ENCODE peak calls at places on chromosomes 12 and 14, in four cellular contexts. T is A549, B is WTC11, H is endothelial cell of umbilical vein. R is an unnamed sample.

GRCh38 chr14:73878436-73878835 is 8.2 kb upstream of the ZNF410 start:
- DNase-seq in H (no peak), T (no peak), B (no peak), R (no peak)

GRCh38 chr12:98909749-98910148 is 264.7 kb downstream of the APAF1 start:
- DNase-seq in T (no peak), B (peak; percentile 73), H (no peak), R (no peak)

GRCh38 chr14:61080591-61081010 is 99.6 kb downstream of the SLC38A6 start:
- DNase-seq in B (no peak), H (no peak), T (no peak), R (no peak)

GRCh38 chr14:68397371-68397779 is 395.5 kb downstream of the ZFP36L1 start:
- DNase-seq in B (no peak), H (no peak), T (no peak), R (peak; percentile 87)

GRCh38 chr14:102867826-102868580 is 54.5 kb upstream of the AMN start:
- DNase-seq in T (no peak), B (no peak), H (no peak), R (no peak)

GRCh38 chr14:90758959-90759358 is 57.3 kb downstream of the TTC7B start:
- DNase-seq in B (no peak), T (no peak), H (peak; percentile 45), R (peak; percentile 12)

GRCh38 chr12:113273053-113273725 is 51.9 kb downstream of the TPCN1 start:
- DNase-seq in T (no peak), B (no peak), H (no peak), R (no peak)

GRCh38 chr12:26651566-26652188 is 181.3 kb downstream of the ITPR2 start:
- DNase-seq in H (peak; percentile 75), T (peak; percentile 71), B (peak; percentile 75), R (peak; percentile 88)

GRCh38 chr12:113133036-113133435 is 2.5 kb downstream of the RASAL1 start:
- DNase-seq in T (no peak), B (no peak), H (no peak), R (peak; percentile 53)

GRCh38 chr12:53071591-53072551 is 7.3 kb downstream of the SPRYD3 start:
- DNase-seq in T (no peak), H (peak; percentile 35), B (no peak), R (no peak)

GRCh38 chr12:75722714-75723200 is 211.3 kb upstream of the KRR1 start:
- DNase-seq in T (peak; percentile 43), B (no peak), H (peak; percentile 95), R (peak; percentile 91)

GRCh38 chr12:111156304-111156703 is 212.6 kb downstream of the PHETA1 start:
- DNase-seq in T (no peak), B (no peak), H (no peak), R (no peak)

GRCh38 chr12:22415342-22416309 is 81.1 kb upstream of the ST8SIA1 start:
- DNase-seq in B (no peak), T (no peak), H (no peak), R (no peak)

GRCh38 chr14:35292770-35293561 is 784 bp downstream of the PSMA6 start:
- DNase-seq in H (no peak), T (no peak), B (no peak), R (no peak)

GRCh38 chr14:68886109-68886434 is 93.0 kb downstream of the ACTN1 start:
- DNase-seq in H (peak; percentile 24), T (no peak), B (no peak), R (no peak)

GRCh38 chr14:101849125-101849524 is 87.6 kb downstream of the PPP2R5C start:
- DNase-seq in H (no peak), B (no peak), T (no peak), R (no peak)

GRCh38 chr12:52231305-52232232 is 1.5 kb upstream of the KRT7 start:
- DNase-seq in B (no peak), T (no peak), H (no peak), R (no peak)

GRCh38 chr14:60515244-60515695 is 6.3 kb downstream of the SIX6 start:
- DNase-seq in T (no peak), B (no peak), H (no peak), R (no peak)

GRCh38 chr12:47707355-47707754 is 1.5 kb upstream of the RPAP3 start:
- DNase-seq in B (no peak), T (no peak), H (no peak), R (no peak)

GRCh38 chr12:131047789-131048610 is 94.3 kb downstream of the ADGRD1 start:
- DNase-seq in B (no peak), H (no peak), T (no peak), R (no peak)

GRCh38 chr14:34029921-34030334 is 79.1 kb upstream of the EGLN3 start:
- DNase-seq in H (no peak), T (no peak), B (peak; percentile 14), R (no peak)

GRCh38 chr14:103802353-103802752 is 45.0 kb downstream of the PPP1R13B start:
- DNase-seq in B (no peak), H (no peak), T (no peak), R (no peak)

GRCh38 chr14:101129750-101130149 is 226.2 kb upstream of the RTL1 start:
- DNase-seq in H (no peak), T (no peak), B (no peak), R (no peak)

GRCh38 chr12:121637231-121637914 is 11.0 kb downstream of the ORAI1 start:
- DNase-seq in H (no peak), B (no peak), T (no peak), R (peak; percentile 84)

GRCh38 chr12:95605087-95605486 is 53.8 kb upstream of the USP44 start:
- DNase-seq in T (no peak), H (peak; percentile 90), B (no peak), R (no peak)

GRCh38 chr12:95601626-95602025 is 50.4 kb upstream of the USP44 start:
- DNase-seq in H (no peak), B (no peak), T (no peak), R (no peak)

GRCh38 chr12:95607642-95608041 is 56.4 kb upstream of the USP44 start:
- DNase-seq in T (no peak), H (peak; percentile 92), B (no peak), R (no peak)

GRCh38 chr12:95608252-95609033 is 57.2 kb upstream of the USP44 start:
- DNase-seq in T (peak; percentile 46), B (peak; percentile 38), H (peak; percentile 91), R (no peak)

GRCh38 chr12:95605875-95606274 is 54.6 kb upstream of the USP44 start:
- DNase-seq in B (no peak), H (peak; percentile 97), T (no peak), R (no peak)
- TF ChIP-seq CTCF in B (no peak), H (no peak), T (no peak), R (no peak)

GRCh38 chr12:66751432-66752113 is 72.7 kb upstream of the GRIP1 start:
- DNase-seq in T (no peak), B (no peak), H (no peak), R (no peak)
- TF ChIP-seq MAX in T (no peak), B (no peak), H (no peak), R (no peak)

GRCh38 chr14:39988939-39989338 is 556.7 kb upstream of the FBXO33 start:
- DNase-seq in B (no peak), H (no peak), T (no peak), R (peak; percentile 54)
- TF ChIP-seq CTCF in B (no peak), H (no peak), T (peak; percentile 41), R (peak; percentile 27)

GRCh38 chr12:123928897-123929296 is 43.7 kb downstream of the CCDC92 start:
- DNase-seq in B (no peak), H (no peak), T (no peak), R (no peak)

GRCh38 chr12:123929869-123930583 is 42.6 kb downstream of the CCDC92 start:
- DNase-seq in H (no peak), B (no peak), T (no peak), R (no peak)

GRCh38 chr12:123931686-123932321 is 40.8 kb downstream of the CCDC92 start:
- DNase-seq in H (no peak), B (no peak), T (no peak), R (no peak)

GRCh38 chr12:123924539-123924938 is 48.1 kb downstream of the CCDC92 start:
- DNase-seq in B (no peak), H (no peak), T (no peak), R (no peak)

DNA sequence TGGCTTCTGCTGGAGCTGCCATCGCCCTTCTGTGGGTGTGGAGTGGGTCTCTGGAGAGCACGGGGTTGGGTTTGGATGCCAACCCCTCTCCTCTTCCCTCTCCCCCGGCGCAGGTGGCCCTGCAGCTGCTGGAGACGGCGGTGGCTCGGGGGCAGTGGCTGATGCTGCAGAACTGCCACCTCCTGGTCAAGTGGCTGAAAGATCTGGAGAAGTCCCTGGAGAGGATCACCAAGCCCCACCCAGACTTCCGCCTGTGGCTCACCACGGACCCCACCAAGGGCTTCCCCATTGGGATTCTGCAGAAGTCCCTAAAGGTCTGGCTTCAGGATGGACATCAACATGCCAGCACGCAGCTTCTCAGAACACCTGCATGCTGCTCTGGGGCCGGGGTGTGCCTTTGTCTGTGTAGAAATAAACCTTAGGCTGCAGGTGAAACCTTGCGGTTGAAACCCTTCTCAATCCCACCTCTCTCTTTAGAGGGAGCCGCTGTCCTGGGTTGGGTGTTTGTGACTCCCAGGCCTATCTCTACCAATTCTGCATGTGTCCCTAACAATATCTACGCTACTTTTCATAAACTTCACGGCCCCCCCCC is 44.3 kb downstream of the CCDC92 start:
- DNase-seq in B (no peak), H (no peak), T (no peak), R (peak; percentile 86)
- TF ChIP-seq MAX in B (no peak), H (no peak), T (no peak), R (no peak)

GRCh38 chr12:104825408-104825807 is 132.7 kb downstream of the SLC41A2 start:
- DNase-seq in H (no peak), T (no peak), B (peak; percentile 22), R (peak; percentile 44)
- TF ChIP-seq CTCF in H (peak; percentile 35), T (peak; percentile 16), B (no peak), R (peak; percentile 33)

GRCh38 chr12:10251669-10252068 is 39.0 kb downstream of the GABARAPL1 start:
- DNase-seq in B (no peak), T (no peak), H (no peak), R (no peak)

GRCh38 chr12:10252201-10252600 is 39.5 kb downstream of the GABARAPL1 start:
- DNase-seq in T (no peak), B (no peak), H (no peak), R (no peak)

DNA sequence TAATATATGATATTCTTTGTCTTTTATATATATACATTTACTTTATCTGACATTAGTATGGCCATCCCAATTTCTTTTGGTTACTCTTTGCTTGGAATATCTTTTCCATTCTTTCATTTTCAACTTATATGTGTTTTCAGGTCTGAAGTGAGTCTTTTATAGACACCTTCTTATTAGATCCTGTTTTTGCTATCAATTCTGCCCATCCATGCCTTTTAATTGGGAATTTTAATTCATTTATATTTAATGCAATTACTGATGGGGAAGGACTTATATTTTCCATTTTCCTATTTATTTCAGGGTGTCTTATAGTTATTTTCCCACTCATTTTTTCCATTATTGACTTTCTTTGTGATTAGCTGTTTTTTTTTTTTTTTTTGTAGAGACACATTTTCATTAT is 43.4 kb downstream of the GABARAPL1 start:
- DNase-seq in T (no peak), B (no peak), H (no peak), R (no peak)
- TF ChIP-seq MAX in T (no peak), B (no peak), H (no peak), R (no peak)

R was measured in NB4.